ENCODE peak calls at places on chromosomes 4 and X, in four cellular contexts. A is K562, S is HepG2, L is GM12878. F is an unnamed sample.
A peak's percentile ranks its signal among the peaks of the same experiment; 100 is the strongest.

GRCh38 chrX:151675121-151675746 is 20.0 kb upstream of the PRRG3 start:
- DNase-seq in S (no peak), L (no peak), A (no peak), F (peak; percentile 10)

GRCh38 chrX:96721398-96721797 is 36.8 kb downstream of the DIAPH2 start:
- DNase-seq in A (no peak), L (peak; percentile 50), S (peak; percentile 65), F (no peak)

GRCh38 chr4:158201310-158201709 is 9.0 kb upstream of the TMEM144 start:
- DNase-seq in L (no peak), S (no peak), A (no peak), F (no peak)

GRCh38 chr4:41567186-41567585 is 29.2 kb downstream of the LIMCH1 start:
- DNase-seq in S (no peak), A (no peak), L (no peak), F (no peak)

GRCh38 chr4:154485127-154485773 is 6.3 kb downstream of the DCHS2 start:
- DNase-seq in L (peak; percentile 41), S (no peak), A (no peak), F (no peak)

GRCh38 chr4:32864713-32865351 is 2144.7 kb downstream of the PCDH7 start:
- DNase-seq in S (no peak), A (no peak), L (no peak), F (no peak)

GRCh38 chrX:9534686-9535085 is 69.8 kb downstream of the TBL1X start:
- DNase-seq in A (no peak), S (peak; percentile 9), L (no peak), F (no peak)

GRCh38 chr4:63226236-63226635 is 1183.0 kb downstream of the TECRL start:
- DNase-seq in S (no peak), A (no peak), L (no peak), F (no peak)

GRCh38 chrX:119240356-119240755 is 4.3 kb downstream of the PGRMC1 start:
- DNase-seq in L (no peak), S (no peak), A (no peak), F (no peak)

GRCh38 chr4:46329118-46329976 is 60.6 kb downstream of the GABRA2 start:
- DNase-seq in A (no peak), S (peak; percentile 46), L (no peak), F (peak; percentile 25)

GRCh38 chr4:30847958-30848357 is 127.8 kb downstream of the PCDH7 start:
- DNase-seq in A (no peak), S (no peak), L (no peak), F (no peak)

GRCh38 chrX:40096395-40097091 is 1.2 kb downstream of the BCOR start:
- DNase-seq in L (no peak), S (no peak), A (no peak), F (no peak)

GRCh38 chr4:93828830-93829530 is 427 bp downstream of the ATOH1 start:
- DNase-seq in S (no peak), A (no peak), L (no peak), F (peak; percentile 77)

GRCh38 chr4:41141910-41142309 is 72.4 kb downstream of the APBB2 start:
- DNase-seq in L (no peak), A (no peak), S (no peak), F (no peak)

GRCh38 chrX:135740683-135741149 is 27.3 kb downstream of the CT45A3 start:
- DNase-seq in L (no peak), S (peak; percentile 5), A (peak; percentile 67), F (peak; percentile 73)

GRCh38 chr4:128332086-128332485 is 44.5 kb upstream of the PGRMC2 start:
- DNase-seq in A (no peak), L (no peak), S (no peak), F (no peak)

GRCh38 chr4:8052160-8052691 is 106.4 kb downstream of the ABLIM2 start:
- DNase-seq in S (no peak), A (no peak), L (no peak), F (no peak)

GRCh38 chrX:150225266-150225665 is 137.9 kb upstream of the MAMLD1 start:
- DNase-seq in L (no peak), S (no peak), A (no peak), F (no peak)

GRCh38 chr4:26766142-26766541 is 94.5 kb upstream of the STIM2 start:
- DNase-seq in S (no peak), A (no peak), L (no peak), F (no peak)
- TF ChIP-seq CREM in S (no peak), A (no peak), L (no peak), F (no peak)

DNA sequence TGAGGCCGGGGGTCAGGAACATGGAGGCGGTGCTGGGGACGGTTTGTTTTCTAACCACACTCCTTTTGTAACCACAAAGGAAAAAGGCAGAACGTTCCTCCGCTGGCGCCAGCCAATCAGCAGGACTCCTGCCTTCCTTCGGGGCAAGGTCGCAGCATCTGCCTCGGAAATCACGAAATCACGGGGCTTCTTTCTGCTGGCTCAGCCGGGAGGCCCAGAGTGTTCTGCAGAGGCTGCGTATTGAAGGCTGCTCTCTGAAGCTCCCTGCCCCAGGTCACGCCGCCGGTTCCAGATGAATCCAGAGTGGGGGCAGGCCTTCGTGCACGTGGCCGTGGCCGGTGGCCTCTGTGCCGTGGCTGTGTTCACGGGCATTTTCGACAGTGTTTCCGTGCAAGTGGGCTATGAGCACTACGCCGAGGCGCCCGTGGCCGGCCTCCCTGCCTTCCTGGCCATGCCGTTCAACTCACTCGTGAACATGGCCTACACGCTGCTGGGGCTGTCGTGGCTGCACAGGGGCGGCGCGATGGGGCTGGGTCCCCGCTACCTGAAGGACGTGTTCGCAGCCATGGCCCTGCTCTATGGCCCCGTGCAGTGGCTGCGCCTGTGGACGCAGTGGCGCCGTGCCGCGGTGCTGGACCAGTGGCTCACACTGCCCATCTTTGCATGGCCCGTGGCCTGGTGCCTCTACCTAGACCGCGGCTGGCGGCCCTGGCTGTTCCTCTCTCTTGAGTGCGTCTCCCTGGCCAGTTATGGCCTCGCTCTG is 9.4 kb downstream of the TMEM187 start:
- DNase-seq in L (no peak), A (no peak), S (no peak), F (no peak)
- TF ChIP-seq CREM in L (no peak), A (no peak), S (no peak), F (no peak)

GRCh38 chr4:186404562-186405134 is 138.7 kb downstream of the F11 start:
- DNase-seq in L (no peak), A (no peak), S (no peak), F (no peak)

GRCh38 chr4:186405957-186406356 is 140.0 kb downstream of the F11 start:
- DNase-seq in L (no peak), S (no peak), A (no peak), F (no peak)

DNA sequence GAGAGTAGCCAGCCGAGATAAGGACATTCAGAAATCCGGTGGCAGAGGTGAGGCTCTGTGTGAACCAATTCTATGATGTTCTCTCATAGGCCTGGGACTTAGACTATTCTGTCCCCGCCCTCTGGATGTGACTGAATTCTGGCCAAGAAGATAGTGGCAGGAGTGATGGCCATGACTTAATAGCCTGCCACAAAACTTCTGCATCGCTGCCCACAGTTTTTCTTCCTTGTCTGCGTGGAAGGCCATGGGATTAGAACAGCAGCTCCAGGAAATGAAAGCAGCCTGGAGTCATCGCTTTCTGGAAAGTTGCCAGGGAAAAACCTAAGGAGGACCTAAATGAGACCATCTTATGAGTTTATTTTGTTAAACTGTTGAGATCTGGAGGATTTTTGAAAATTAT is 134.7 kb downstream of the F11 start:
- DNase-seq in L (no peak), A (no peak), S (no peak), F (no peak)
- TF ChIP-seq CREM in L (no peak), A (no peak), S (no peak), F (no peak)

GRCh38 chr4:182576609-182577289 is 333.5 kb downstream of the TENM3 start:
- DNase-seq in S (no peak), L (no peak), A (no peak), F (no peak)

GRCh38 chr4:182578402-182578801 is 335.2 kb downstream of the TENM3 start:
- DNase-seq in L (no peak), S (no peak), A (no peak), F (no peak)

GRCh38 chr4:182575225-182575624 is 332.0 kb downstream of the TENM3 start:
- DNase-seq in L (no peak), S (no peak), A (no peak), F (no peak)

GRCh38 chr4:182574706-182575105 is 331.5 kb downstream of the TENM3 start:
- DNase-seq in S (no peak), A (no peak), L (no peak), F (no peak)

GRCh38 chr4:182577411-182577810 is 334.2 kb downstream of the TENM3 start:
- DNase-seq in A (no peak), L (no peak), S (no peak), F (no peak)
- TF ChIP-seq CREM in A (no peak), L (no peak), S (no peak), F (no peak)

F was measured in WTC11.